ENCODE peak calls at places on chromosomes 2 and 18, in eight cellular contexts. I, T, Y, M, B, Q, Z and C are unnamed samples.

GRCh38 chr2:138275292-138275690 is 226.3 kb upstream of the SPOPL start:
- DNase-seq in B (no peak), Y (no peak), I (no peak), Q (no peak), T (no peak), M (no peak), Z (no peak), C (no peak)

GRCh38 chr2:152367547-152368250 is 32.7 kb downstream of the FMNL2 start:
- DNase-seq in B (no peak), T (no peak), Y (no peak), I (no peak), Z (no peak), Q (peak; percentile 57), M (no peak), C (no peak)

GRCh38 chr18:37266290-37266689 is 299.3 kb downstream of the CELF4 start:
- DNase-seq in Z (no peak), Q (no peak), I (no peak), M (no peak), Y (no peak), T (no peak), B (no peak), C (no peak)

GRCh38 chr2:144937899-144938298 is 418.0 kb upstream of the ZEB2 start:
- DNase-seq in Z (no peak), T (no peak), Y (no peak), M (peak; percentile 69), I (no peak), B (no peak), Q (no peak), C (no peak)

GRCh38 chr18:650428-650858 is 7.0 kb upstream of the TYMS start:
- DNase-seq in Q (no peak), Y (no peak), Z (no peak), M (no peak), B (no peak), T (no peak), I (no peak), C (no peak)

GRCh38 chr2:165794520-165794882 is 454 bp upstream of the GALNT3 start:
- DNase-seq in M (peak; percentile 74), I (no peak), Z (no peak), B (peak; percentile 63), T (peak; percentile 8), Q (peak; percentile 77), Y (no peak), C (peak; percentile 34)

GRCh38 chr18:50315100-50315871 is 27.8 kb upstream of the CXXC1 start:
- DNase-seq in B (no peak), Y (no peak), M (no peak), Q (no peak), T (no peak), I (no peak), Z (no peak), C (no peak)

GRCh38 chr2:119301413-119301812 is 65.2 kb downstream of the C2orf76 start:
- DNase-seq in B (no peak), T (no peak), Y (no peak), Q (no peak), Z (no peak), M (peak; percentile 7), I (no peak), C (peak; percentile 8)

GRCh38 chr2:148540022-148540421 is 104.5 kb upstream of the EPC2 start:
- DNase-seq in M (no peak), B (no peak), Z (no peak), I (no peak), T (no peak), Q (no peak), Y (no peak), C (no peak)

GRCh38 chr18:36732264-36732663 is 96.5 kb downstream of the TPGS2 start:
- DNase-seq in Z (no peak), I (no peak), T (no peak), B (no peak), Q (no peak), M (no peak), Y (no peak), C (no peak)

GRCh38 chr18:13525381-13526029 is 200.9 kb downstream of the FAM210A start:
- DNase-seq in Q (no peak), I (no peak), M (no peak), Y (no peak), T (no peak), Z (no peak), B (no peak), C (no peak)

GRCh38 chr2:106143495-106144215 is 50.4 kb downstream of the UXS1 start:
- DNase-seq in I (no peak), M (peak; percentile 5), Q (peak; percentile 82), Z (no peak), T (no peak), Y (no peak), B (no peak), C (no peak)

GRCh38 chr2:1538663-1539062 is 125.4 kb downstream of the TPO start:
- DNase-seq in B (no peak), I (no peak), M (peak; percentile 52), Y (no peak), T (no peak), Z (no peak), Q (peak; percentile 10), C (peak; percentile 30)

GRCh38 chr2:133140620-133141019 is 427.6 kb downstream of the NCKAP5 start:
- DNase-seq in Z (no peak), T (no peak), I (no peak), B (no peak), Q (no peak), Y (no peak), M (no peak), C (no peak)

GRCh38 chr18:9055185-9055584 is 47.3 kb upstream of the NDUFV2 start:
- DNase-seq in Q (peak; percentile 94), I (peak; percentile 22), Y (no peak), B (no peak), M (peak; percentile 88), T (no peak), Z (no peak), C (no peak)

GRCh38 chr2:74481432-74481831 is 1.4 kb downstream of the CCDC142 start:
- DNase-seq in M (peak; percentile 56), Y (no peak), Z (no peak), I (no peak), T (no peak), Q (no peak), B (no peak), C (no peak)

GRCh38 chr2:74481961-74482800 is 617 bp downstream of the CCDC142 start:
- DNase-seq in Q (peak; percentile 22), Z (peak; percentile 56), B (no peak), I (no peak), M (peak; percentile 70), T (peak; percentile 69), Y (no peak), C (peak; percentile 49)

GRCh38 chr2:74486141-74486540 is 3.3 kb downstream of the TTC31 start:
- DNase-seq in M (no peak), B (peak; percentile 4), I (no peak), Q (no peak), T (no peak), Z (no peak), Y (no peak), C (no peak)

GRCh38 chr2:74488643-74489481 is 6.0 kb downstream of the TTC31 start:
- DNase-seq in Z (no peak), B (peak; percentile 6), T (no peak), Q (no peak), Y (no peak), M (no peak), I (no peak), C (no peak)

DNA sequence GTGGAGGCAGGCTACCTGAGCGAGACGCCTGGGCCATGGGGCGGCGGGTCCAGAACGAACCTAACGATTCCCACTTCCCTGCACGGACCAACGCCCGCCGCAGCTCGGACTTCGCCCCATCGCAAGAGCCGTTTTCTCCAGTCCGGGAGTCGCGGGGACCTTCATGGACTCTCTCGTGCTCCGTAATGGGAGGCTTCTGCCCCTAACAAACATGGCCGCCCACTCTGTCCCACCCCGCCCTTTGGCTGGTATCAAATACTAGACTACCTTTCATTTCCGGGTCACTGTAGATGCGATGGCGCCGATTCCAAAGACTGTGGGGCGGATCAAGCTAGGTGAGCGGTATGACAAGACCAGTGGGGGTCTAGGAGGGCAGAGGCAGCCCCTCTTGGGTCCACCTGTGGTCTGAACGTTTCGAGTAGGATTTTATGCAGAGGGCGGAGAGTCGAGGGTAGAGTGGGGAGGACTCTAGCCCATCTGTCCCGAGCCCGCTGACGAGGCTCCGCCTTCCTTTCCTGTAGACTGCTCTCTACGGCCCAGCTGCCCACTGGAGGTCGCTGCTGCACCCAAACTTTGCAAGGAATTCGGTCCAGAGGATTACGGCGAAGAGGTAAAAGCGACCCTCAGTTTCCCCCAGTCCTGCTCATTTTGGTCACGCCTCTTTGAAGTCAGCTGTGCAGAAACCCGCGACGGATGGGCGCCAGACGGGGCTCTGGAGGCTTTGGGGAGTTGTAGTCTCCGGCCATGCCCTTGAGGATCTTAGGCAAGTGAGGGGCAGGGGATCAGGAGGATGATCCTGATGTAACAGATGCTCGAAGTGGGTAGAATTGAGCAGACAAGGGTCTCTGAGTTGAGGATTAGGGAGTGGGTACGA is at the start of the genes CCDC142 and TTC31:
- DNase-seq in Y (no peak), T (peak; percentile 94), M (peak; percentile 98), Z (peak; percentile 94), B (peak; percentile 97), I (peak; percentile 93), Q (peak; percentile 89), C (peak; percentile 92)
- H3K4me3 ChIP-seq in Y (peak within 1 kb of the TSS; percentile 79), T (peak within 1 kb of the TSS; percentile 86), M (peak within 1 kb of the TSS; percentile 99), Z (peak within 1 kb of the TSS; percentile 48), B (peak within 1 kb of the TSS; percentile 98), I (peak within 1 kb of the TSS; percentile 84), Q (peak within 1 kb of the TSS; percentile 91), C (peak within 1 kb of the TSS; percentile 97)

GRCh38 chr2:36469267-36469561 is 113.6 kb downstream of the CRIM1 start:
- DNase-seq in Y (no peak), M (no peak), I (no peak), Q (no peak), T (no peak), Z (no peak), B (no peak), C (no peak)
- H3K36me3 ChIP-seq in Y (no peaks in the 10 kb centered on the region), M (peaks cover 88% of the 10 kb centered on the region), I (peaks cover 25% of the 10 kb centered on the region), Q (peaks cover 5% of the 10 kb centered on the region), T (no peaks in the 10 kb centered on the region), Z (no peaks in the 10 kb centered on the region), B (peaks cover 32% of the 10 kb centered on the region), C (peaks cover 98% of the 10 kb centered on the region)

DNA sequence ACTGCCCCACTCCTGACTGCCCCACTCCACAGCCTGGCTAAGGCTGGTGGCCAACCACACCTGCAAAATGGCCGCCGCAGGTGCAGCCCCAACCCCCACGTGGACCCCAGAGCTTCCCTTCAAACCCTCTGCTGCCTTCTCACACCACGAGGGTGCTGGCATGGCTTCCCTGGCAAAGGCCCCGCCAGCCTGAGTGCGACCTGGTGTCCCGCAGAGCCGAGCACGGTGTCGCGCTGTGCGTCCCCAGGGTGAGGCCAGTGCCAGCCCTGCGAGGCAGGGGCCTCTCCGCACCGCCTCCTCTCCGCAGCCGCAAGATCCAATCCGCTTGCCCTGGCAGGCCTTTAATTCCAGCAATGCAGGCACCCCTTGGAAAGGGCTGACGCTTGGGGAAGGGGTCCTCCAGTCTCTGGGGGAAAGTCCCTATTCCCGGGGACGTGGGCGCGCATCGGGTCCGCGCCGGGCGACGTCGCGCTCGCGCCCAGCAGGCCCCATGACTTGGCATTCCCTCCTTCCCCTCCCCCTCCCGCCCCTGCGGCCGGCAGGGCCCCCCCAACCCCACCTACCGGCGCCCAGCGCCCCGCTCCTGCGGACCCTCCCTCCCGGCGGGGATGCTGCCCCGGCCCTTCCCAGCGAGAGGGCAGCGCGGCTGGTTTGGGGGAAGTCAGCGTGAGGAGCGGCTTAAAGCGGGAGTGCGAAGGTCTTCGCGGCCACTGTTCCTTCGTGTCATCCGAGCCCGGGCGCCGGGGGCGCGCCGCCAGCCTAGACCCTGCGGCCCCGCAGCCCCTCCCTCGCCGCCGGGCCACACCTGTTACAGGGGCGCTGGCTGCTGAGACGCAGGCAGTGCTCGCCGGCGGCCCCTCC is 1.2 kb downstream of the KIF1A start:
- DNase-seq in Z (peak; percentile 9), I (no peak), T (no peak), M (no peak), B (no peak), Y (no peak), Q (no peak), C (no peak)
- H3K27me3 ChIP-seq in Z (no peaks in the 10 kb centered on the region), I (peaks cover 5% of the 10 kb centered on the region), T (peaks cover 62% of the 10 kb centered on the region), M (peaks cover 49% of the 10 kb centered on the region), B (peaks cover 68% of the 10 kb centered on the region), Y (peaks cover 3% of the 10 kb centered on the region), Q (peaks cover 23% of the 10 kb centered on the region), C (peaks cover 38% of the 10 kb centered on the region)

GRCh38 chr2:69383178-69383812 is 3.7 kb downstream of the GFPT1 start:
- DNase-seq in Z (no peak), B (no peak), T (no peak), Y (no peak), I (no peak), Q (no peak), M (peak; percentile 7), C (no peak)
- H3K4me3 ChIP-seq in Z (no peak overlapping the region), B (no peak overlapping the region), T (no peak overlapping the region), Y (no peak overlapping the region), I (no peak overlapping the region), Q (no peak overlapping the region), M (peak overlapping the region; percentile 94), C (no peak overlapping the region)